ENCODE peak calls at places on chromosomes 13 and 19, in four cellular contexts. K, E, Q and W are unnamed samples.

GRCh38 chr13:44317752-44318550 is 55.7 kb upstream of the SERP2 start:
- DNase-seq in K (no peak), E (no peak), Q (no peak), W (no peak)

GRCh38 chr19:13646758-13647157 is 117.6 kb upstream of the MRI1 start:
- DNase-seq in K (no peak), E (no peak), Q (no peak), W (no peak)

GRCh38 chr13:52665325-52665724 is 12.7 kb downstream of the SUGT1 start:
- DNase-seq in K (no peak), E (peak; percentile 15), Q (no peak), W (peak; percentile 10)

GRCh38 chr19:1601613-1602064 is 3.6 kb downstream of the UQCR11 start:
- DNase-seq in K (peak; percentile 74), E (no peak), Q (no peak), W (no peak)

GRCh38 chr13:30340367-30341184 is 33.2 kb upstream of the KATNAL1 start:
- DNase-seq in K (peak; percentile 66), E (no peak), Q (no peak), W (no peak)

GRCh38 chr13:25037057-25037813 is 58.7 kb upstream of the PABPC3 start:
- DNase-seq in K (peak; percentile 33), E (peak; percentile 52), Q (no peak), W (no peak)

GRCh38 chr19:13024958-13025653 is 29.8 kb downstream of the NFIX start:
- DNase-seq in K (no peak), E (no peak), Q (no peak), W (no peak)

GRCh38 chr19:39474139-39474620 is 6.5 kb upstream of the TIMM50 start:
- DNase-seq in K (peak; percentile 72), E (peak; percentile 30), Q (no peak), W (peak; percentile 89)

GRCh38 chr13:30725331-30726085 is 9.8 kb upstream of the ALOX5AP start:
- DNase-seq in K (no peak), E (no peak), Q (no peak), W (no peak)

GRCh38 chr13:28415994-28416411 is 78.9 kb downstream of the FLT1 start:
- DNase-seq in K (no peak), E (no peak), Q (no peak), W (no peak)

GRCh38 chr13:84686973-84687372 is 804.7 kb upstream of the SLITRK1 start:
- DNase-seq in K (no peak), E (no peak), Q (no peak), W (no peak)

GRCh38 chr13:71149498-71150363 is 717.3 kb downstream of the DACH1 start:
- DNase-seq in K (no peak), E (no peak), Q (no peak), W (no peak)

GRCh38 chr13:71144883-71145282 is 722.1 kb downstream of the DACH1 start:
- DNase-seq in K (no peak), E (no peak), Q (no peak), W (no peak)

DNA sequence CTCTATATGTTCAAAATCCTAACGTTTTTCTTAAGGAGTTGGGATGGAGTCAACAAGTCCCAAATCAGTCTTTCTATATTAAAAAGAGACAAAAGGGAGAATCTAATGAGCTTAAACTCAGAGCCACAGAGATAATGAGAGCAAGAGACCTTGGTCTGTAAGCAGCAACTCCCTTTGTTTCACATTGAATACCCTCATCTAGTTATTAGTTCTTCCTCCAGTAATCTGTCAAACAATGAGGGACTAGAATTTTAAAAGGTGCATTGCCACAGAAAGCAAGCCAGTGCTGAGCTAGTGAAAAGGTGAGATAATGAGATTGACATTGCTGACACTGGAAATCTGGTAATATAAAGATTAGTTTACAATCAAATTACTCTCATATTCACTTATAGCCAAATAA is 718.6 kb downstream of the DACH1 start:
- DNase-seq in K (no peak), E (no peak), Q (no peak), W (no peak)
- TF ChIP-seq RFX5 in K (no peak), E (no peak), Q (no peak), W (no peak)

GRCh38 chr13:41354416-41354815 is 43.3 kb downstream of the NAA16 start:
- DNase-seq in K (no peak), E (no peak), Q (no peak), W (no peak)

GRCh38 chr13:41356788-41357187 is 45.7 kb downstream of the NAA16 start:
- DNase-seq in K (no peak), E (no peak), Q (no peak), W (no peak)

GRCh38 chr13:41352935-41353801 is 42.1 kb downstream of the NAA16 start:
- DNase-seq in K (peak; percentile 35), E (peak; percentile 35), Q (peak; percentile 30), W (peak; percentile 35)
- TF ChIP-seq ESRRA in K (no peak), E (no peak), Q (no peak), W (no peak)

GRCh38 chr19:4744451-4745170 is 21.0 kb upstream of the DPP9 start:
- DNase-seq in K (peak; percentile 22), E (no peak), Q (no peak), W (peak; percentile 52)
- TF ChIP-seq RFX5 in K (no peak), E (no peak), Q (no peak), W (no peak)

GRCh38 chr13:113869263-113869662 is 5.4 kb upstream of the GAS6 start:
- DNase-seq in K (no peak), E (no peak), Q (no peak), W (no peak)
- TF ChIP-seq ESRRA in K (no peak), E (no peak), Q (no peak), W (no peak)

GRCh38 chr13:65784088-65784816 is 1445.9 kb downstream of the PCDH9 start:
- DNase-seq in K (no peak), E (no peak), Q (no peak), W (no peak)

GRCh38 chr13:65787087-65787486 is 1443.0 kb downstream of the PCDH9 start:
- DNase-seq in K (no peak), E (no peak), Q (no peak), W (no peak)

GRCh38 chr13:65789815-65790214 is 1440.3 kb downstream of the PCDH9 start:
- DNase-seq in K (no peak), E (no peak), Q (no peak), W (no peak)
- TF ChIP-seq RFX5 in K (no peak), E (no peak), Q (no peak), W (peak; percentile 93)

GRCh38 chr13:99436686-99437416 is 64.4 kb upstream of the TM9SF2 start:
- DNase-seq in K (peak; percentile 76), E (peak; percentile 64), Q (no peak), W (peak; percentile 81)

GRCh38 chr13:99446242-99446641 is 55.0 kb upstream of the TM9SF2 start:
- DNase-seq in K (no peak), E (peak; percentile 30), Q (no peak), W (no peak)

GRCh38 chr13:99439850-99440604 is 61.2 kb upstream of the TM9SF2 start:
- DNase-seq in K (no peak), E (no peak), Q (no peak), W (no peak)

GRCh38 chr13:99439048-99439447 is 62.2 kb upstream of the TM9SF2 start:
- DNase-seq in K (no peak), E (no peak), Q (no peak), W (no peak)

DNA sequence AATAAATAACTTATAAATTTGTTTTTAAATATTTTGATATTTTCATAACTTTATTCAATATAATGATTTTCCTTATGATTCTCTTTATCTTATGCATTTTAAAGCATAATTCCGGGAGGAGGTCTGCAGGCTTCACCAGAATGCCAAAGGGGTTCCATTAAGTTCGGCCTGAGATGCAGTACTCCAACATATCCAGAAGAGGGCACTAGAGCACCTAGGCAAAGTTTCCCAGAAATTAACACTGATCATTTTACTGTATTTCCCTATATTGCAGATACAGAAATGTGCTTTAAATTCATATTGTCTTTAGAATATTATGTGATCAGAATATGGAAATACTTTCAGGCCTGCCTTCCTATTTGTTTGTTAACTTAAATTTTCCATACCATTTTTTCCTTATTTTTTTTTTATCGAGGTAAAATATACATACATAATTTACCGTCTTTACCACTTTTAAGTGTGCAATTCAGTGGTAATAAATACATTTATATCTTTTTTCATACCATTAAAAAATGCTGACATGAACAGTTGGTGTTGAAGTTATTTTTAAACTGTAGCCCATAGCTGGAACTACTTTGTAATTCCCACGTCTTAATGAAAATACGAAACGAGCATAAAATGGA is 58.9 kb upstream of the TM9SF2 start:
- DNase-seq in K (peak; percentile 32), E (peak; percentile 35), Q (no peak), W (peak; percentile 35)
- TF ChIP-seq ESRRA in K (no peak), E (no peak), Q (no peak), W (no peak)